ENCODE peak calls at places on chromosomes 5 and 9, in four cellular contexts. G is stimulated activated CD8-positive, alpha-beta memory T cell treated with anti-CD3 and anti-CD28 coated beads, Interleukin-15, amount 100 ng/mL, for 24 hours; O is nephron progenitor cell; B is left lung. E is an unnamed sample.

GRCh38 chr9:88746029-88746743 is 211.2 kb downstream of the NXNL2 start:
- DNase-seq in B (peak; percentile 56), G (no peak), O (no peak), E (no peak)

GRCh38 chr5:181192337-181193046 is 12.5 kb downstream of the TRIM7 start:
- DNase-seq in B (no peak), O (no peak), G (no peak), E (no peak)

GRCh38 chr5:37792976-37793328 is 46.9 kb downstream of the GDNF start:
- DNase-seq in B (no peak), G (no peak), O (no peak), E (no peak)

GRCh38 chr5:126365446-126366198 is 57.6 kb upstream of the GRAMD2B start:
- DNase-seq in G (no peak), B (no peak), O (no peak), E (no peak)

GRCh38 chr5:60918466-60918865 is 26.4 kb downstream of the ERCC8 start:
- DNase-seq in G (no peak), O (no peak), B (no peak), E (no peak)

GRCh38 chr9:113012492-113012891 is 500 bp upstream of the ZNF883 start:
- DNase-seq in O (no peak), G (no peak), B (no peak), E (no peak)

GRCh38 chr5:39411051-39411450 is 13.7 kb downstream of the DAB2 start:
- DNase-seq in O (no peak), B (no peak), G (no peak), E (no peak)

GRCh38 chr5:181127456-181127855 is 3.5 kb downstream of the OR2V1 start:
- DNase-seq in G (no peak), B (no peak), O (no peak), E (no peak)

GRCh38 chr9:90018688-90019087 is 413.9 kb downstream of the GADD45G start:
- DNase-seq in O (no peak), G (no peak), B (no peak), E (peak; percentile 42)

GRCh38 chr5:173451031-173451430 is 122.8 kb upstream of the STC2 start:
- DNase-seq in O (peak; percentile 5), B (no peak), G (no peak), E (no peak)

GRCh38 chr5:75057551-75057950 is 5.2 kb upstream of the GCNT4 start:
- DNase-seq in B (no peak), G (no peak), O (no peak), E (no peak)

GRCh38 chr9:124202447-124202971 is 55.2 kb upstream of the NEK6 start:
- DNase-seq in G (peak; percentile 40), B (peak; percentile 87), O (no peak), E (no peak)

GRCh38 chr5:178442361-178443256 is 147.6 kb downstream of the COL23A1 start:
- DNase-seq in O (no peak), G (no peak), B (no peak), E (no peak)

GRCh38 chr5:116502097-116502496 is 72.5 kb downstream of the SEMA6A start:
- DNase-seq in O (no peak), B (no peak), G (no peak), E (no peak)

GRCh38 chr5:32044904-32045303 is 129.2 kb downstream of the GOLPH3 start:
- DNase-seq in B (no peak), G (no peak), O (no peak), E (no peak)

GRCh38 chr5:124274949-124275348 is 471.5 kb downstream of the ZNF608 start:
- DNase-seq in B (no peak), G (no peak), O (no peak), E (no peak)

GRCh38 chr5:174777116-174777515 is 52.7 kb downstream of the MSX2 start:
- DNase-seq in O (no peak), G (no peak), B (no peak), E (no peak)

GRCh38 chr9:99079542-99079941 is 25.4 kb upstream of the TGFBR1 start:
- DNase-seq in B (no peak), G (no peak), O (no peak), E (no peak)

GRCh38 chr5:56506586-56506985 is 273.5 kb upstream of the ANKRD55 start:
- DNase-seq in G (no peak), O (no peak), B (no peak), E (no peak)

GRCh38 chr5:147509710-147510651 is at the start of gene DPYSL3:
- DNase-seq in G (no peak), O (peak; percentile 83), B (peak; percentile 65), E (peak; percentile 72)

GRCh38 chr5:84384604-84385575 is at the start of gene EDIL3:
- DNase-seq in O (peak; percentile 82), G (no peak), B (peak; percentile 56), E (no peak)

GRCh38 chr9:83582026-83582425 is 40.9 kb upstream of the IDNK start:
- DNase-seq in G (no peak), O (no peak), B (no peak), E (no peak)

GRCh38 chr9:93520523-93520922 is 55.9 kb upstream of the PHF2 start:
- DNase-seq in G (no peak), O (no peak), B (no peak), E (no peak)